ENCODE peak calls at places on chromosomes 1 and 21, in four cellular contexts. G, R, A and Z are unnamed samples.

GRCh38 chr1:163172596-163172995 is 30.1 kb downstream of the RGS5 start:
- DNase-seq in R (no peak), G (no peak), A (no peak), Z (peak)

GRCh38 chr1:182754915-182755314 is 34.7 kb upstream of the NPL start:
- DNase-seq in G (no peak), R (no peak), A (peak), Z (no peak)

GRCh38 chr1:22712502-22713271 is 2.0 kb downstream of the EPHB2 start:
- DNase-seq in A (no peak), G (peak), R (peak), Z (peak)

GRCh38 chr21:34534522-34534921 is 22.5 kb upstream of the KCNE1 start:
- DNase-seq in R (no peak), A (no peak), G (no peak), Z (peak)

GRCh38 chr1:184160236-184160635 is 108.7 kb downstream of the TSEN15 start:
- DNase-seq in A (peak), R (peak), G (peak), Z (peak)

GRCh38 chr1:101188311-101188710 is 48.5 kb upstream of the S1PR1 start:
- DNase-seq in A (peak), G (no peak), R (no peak), Z (peak)

GRCh38 chr1:68442822-68443556 is 6.8 kb downstream of the RPE65 start:
- DNase-seq in R (peak), A (peak), G (no peak), Z (peak)

GRCh38 chr1:212161231-212161781 is 123.9 kb upstream of the PPP2R5A start:
- DNase-seq in A (peak), G (no peak), R (peak), Z (peak)

GRCh38 chr1:241499910-241500309 is 19.6 kb downstream of the FH start:
- DNase-seq in R (no peak), G (no peak), A (peak), Z (peak)

GRCh38 chr1:166080965-166081870 is 85.6 kb downstream of the FAM78B start:
- DNase-seq in G (no peak), R (no peak), A (no peak), Z (no peak)

GRCh38 chr1:58763214-58763613 is 20.6 kb downstream of the JUN start:
- DNase-seq in R (no peak), A (peak), G (no peak), Z (peak)

GRCh38 chr1:36553591-36554417 is 71.1 kb upstream of the CSF3R start:
- DNase-seq in G (peak), A (peak), R (peak), Z (peak)

GRCh38 chr1:19938502-19938901 is 15.1 kb upstream of the PLA2G2E start:
- DNase-seq in R (no peak), A (no peak), G (no peak), Z (no peak)

GRCh38 chr1:87226341-87226760 is 102.3 kb upstream of the LMO4 start:
- DNase-seq in G (no peak), R (no peak), A (peak), Z (peak)

GRCh38 chr1:150696995-150697927 is at the start of gene GOLPH3L:
- DNase-seq in G (peak), A (peak), R (peak), Z (peak)

GRCh38 chr1:50750021-50750619 is 209.9 kb downstream of the FAF1 start:
- DNase-seq in R (no peak), A (peak), G (no peak), Z (peak)

GRCh38 chr1:243798726-243799125 is 51.3 kb downstream of the AKT3 start:
- DNase-seq in R (no peak), G (no peak), A (peak), Z (peak)

GRCh38 chr1:206967096-206967851 is 3.0 kb downstream of the FCAMR start:
- DNase-seq in A (peak), R (no peak), G (no peak), Z (peak)

GRCh38 chr21:42039470-42039901 is 29.3 kb upstream of the ZBTB21 start:
- DNase-seq in A (peak), G (no peak), R (no peak), Z (peak)

GRCh38 chr1:37484325-37485051 is 10.1 kb downstream of the ZC3H12A start:
- DNase-seq in R (no peak), A (peak), G (no peak), Z (no peak)

GRCh38 chr1:190667914-190668313 is 190.2 kb upstream of the BRINP3 start:
- DNase-seq in G (no peak), A (no peak), R (no peak), Z (no peak)

GRCh38 chr1:201889092-201889968 is 632 bp downstream of the SHISA4 start:
- DNase-seq in A (no peak), R (no peak), G (no peak), Z (no peak)

GRCh38 chr1:81430236-81430635 is 370.5 kb upstream of the ADGRL2 start:
- DNase-seq in R (no peak), G (no peak), A (no peak), Z (no peak)

GRCh38 chr21:41402231-41402630 is 23.8 kb upstream of the MX1 start:
- DNase-seq in G (no peak), R (no peak), A (no peak), Z (no peak)

GRCh38 chr21:45303751-45304150 is 16.1 kb upstream of the POFUT2 start:
- DNase-seq in A (no peak), G (no peak), R (no peak), Z (no peak)

GRCh38 chr1:183306317-183307042 is 111.7 kb downstream of the NMNAT2 start:
- DNase-seq in G (no peak), R (no peak), A (peak), Z (no peak)

GRCh38 chr1:25212725-25213124 is 19.6 kb downstream of the SYF2 start:
- DNase-seq in G (no peak), R (no peak), A (no peak), Z (no peak)

GRCh38 chr1:43444827-43445225 is 8.9 kb downstream of the HYI start:
- DNase-seq in R (no peak), A (no peak), G (no peak), Z (no peak)

GRCh38 chr1:82485591-82486369 is 685.0 kb downstream of the ADGRL2 start:
- DNase-seq in G (no peak), R (no peak), A (peak), Z (peak)